ENCODE peak calls at places on chromosomes 11 and 22, in four cellular contexts. Q, F, O and W are unnamed samples.

GRCh38 chr11:108906329-108906728 is 241.5 kb downstream of the DDX10 start:
- DNase-seq in F (peak; percentile 82), O (no peak), Q (no peak), W (no peak)

GRCh38 chr22:50694766-50695420 is 22.3 kb downstream of the SHANK3 start:
- DNase-seq in F (no peak), O (no peak), Q (no peak), W (no peak)

GRCh38 chr22:18101536-18101935 is 9.1 kb upstream of the TUBA8 start:
- DNase-seq in Q (no peak), F (no peak), O (no peak), W (no peak)

GRCh38 chr11:13007702-13008435 is 1.2 kb upstream of the RASSF10 start:
- DNase-seq in F (no peak), Q (peak; percentile 47), O (no peak), W (no peak)

GRCh38 chr11:70699294-70700221 is 301.2 kb downstream of the CTTN start:
- DNase-seq in F (no peak), O (peak; percentile 47), Q (no peak), W (no peak)

GRCh38 chr11:12769834-12770345 is 95.7 kb downstream of the TEAD1 start:
- DNase-seq in F (peak; percentile 75), O (no peak), Q (no peak), W (no peak)

GRCh38 chr22:35555351-35555915 is 14.8 kb downstream of the RASD2 start:
- DNase-seq in F (peak; percentile 33), Q (no peak), O (no peak), W (no peak)

GRCh38 chr11:122981388-122982264 is at the start of gene BSX:
- DNase-seq in O (peak; percentile 81), F (peak; percentile 17), Q (peak; percentile 73), W (peak; percentile 42)

GRCh38 chr22:24185001-24185500 is 3.8 kb downstream of the SUSD2 start:
- DNase-seq in F (no peak), Q (no peak), O (no peak), W (no peak)

GRCh38 chr11:17734986-17735822 is 623 bp downstream of the KCNC1 start:
- DNase-seq in Q (peak; percentile 73), F (peak; percentile 69), O (peak; percentile 83), W (no peak)

GRCh38 chr11:3161309-3161708 is 3.8 kb downstream of the OSBPL5 start:
- DNase-seq in Q (no peak), O (no peak), F (no peak), W (no peak)

GRCh38 chr11:66883021-66883968 is 26.4 kb downstream of the LRFN4 start:
- DNase-seq in F (peak; percentile 86), Q (peak; percentile 75), O (peak; percentile 81), W (peak; percentile 49)

GRCh38 chr11:119418759-119419158 is 4.2 kb downstream of the THY1 start:
- DNase-seq in F (no peak), O (no peak), Q (no peak), W (no peak)